ENCODE peak calls at places on chromosomes 13 and 19, in five cellular contexts. I is mesenchymal stem cell; B is spleen; N is CD8-positive, alpha-beta memory T cell; V is ovary. R is an unnamed sample. For H3K4me1, the result is how much of the 10 kb centered on the place peaks cover.

GRCh38 chr19:56837892-56838679 is 2.4 kb downstream of the PEG3 start:
- DNase-seq in B (no peak), V (peak), I (no peak), N (no peak), R (no peak)

GRCh38 chr13:36850790-36851438 is 31.9 kb downstream of the RFXAP start:
- DNase-seq in V (no peak), I (no peak), B (no peak), N (no peak), R (no peak)

GRCh38 chr19:45130888-45131615 is 29.7 kb downstream of the NKPD1 start:
- DNase-seq in N (no peak), B (no peak), V (no peak), I (peak), R (peak)

GRCh38 chr13:79085021-79085420 is 321.0 kb downstream of the RBM26 start:
- DNase-seq in V (no peak), B (no peak), N (no peak), I (no peak), R (no peak)

GRCh38 chr13:42883142-42883541 is 101.8 kb downstream of the FAM216B start:
- DNase-seq in V (no peak), I (peak), B (no peak), N (no peak), R (no peak)

GRCh38 chr13:69623973-69624372 is 483.7 kb upstream of the ATXN8OS start:
- DNase-seq in N (no peak), B (no peak), V (no peak), I (no peak), R (no peak)

GRCh38 chr13:104872153-104872552 is 1663.3 kb downstream of the EFNB2 start:
- DNase-seq in B (no peak), N (no peak), I (no peak), V (no peak), R (no peak)

GRCh38 chr19:5152013-5152763 is 183.3 kb downstream of the KDM4B start:
- DNase-seq in I (no peak), V (no peak), B (peak), N (no peak), R (no peak)

GRCh38 chr13:92802776-92803175 is 423.8 kb upstream of the GPC6 start:
- DNase-seq in N (no peak), V (no peak), B (no peak), I (no peak), R (no peak)

GRCh38 chr19:49490287-49491029 is 3.0 kb downstream of the RPL13A start:
- DNase-seq in I (no peak), N (no peak), B (no peak), V (no peak), R (no peak)

GRCh38 chr19:35648017-35648961 is at the start of gene COX6B1:
- DNase-seq in I (peak), N (peak), V (peak), B (peak), R (peak)
- H3K4me1 ChIP-seq in I (under half), N (under half), V (under half), B (under half), R (under half)

GRCh38 chr13:51760592-51760991 is 43.4 kb downstream of the DHRS12 start:
- DNase-seq in N (no peak), I (no peak), V (no peak), B (no peak), R (no peak)
- H3K4me3 ChIP-seq in N (no peak), I (peak), V (no peak), B (no peak), R (no peak)

GRCh38 chr19:10963865-10964264 is 3.0 kb downstream of the SMARCA4 start:
- DNase-seq in I (no peak), V (no peak), N (no peak), B (no peak), R (no peak)
- H3K4me1 ChIP-seq in I (under half), V (under half), N (under half), B (half or more), R (under half)

GRCh38 chr19:51704601-51705000 is 11.5 kb downstream of the SPACA6 start:
- DNase-seq in V (no peak), I (no peak), B (no peak), N (no peak), R (no peak)

GRCh38 chr19:51701468-51702100 is 8.5 kb downstream of the SPACA6 start:
- DNase-seq in V (no peak), B (no peak), I (no peak), N (no peak), R (no peak)

GRCh38 chr19:51702103-51702753 is 9.1 kb downstream of the SPACA6 start:
- DNase-seq in I (peak), B (peak), N (peak), V (peak), R (peak)

GRCh38 chr19:51702754-51703654 is 9.9 kb downstream of the SPACA6 start:
- DNase-seq in V (peak), I (peak), B (peak), N (peak), R (peak)

DNA sequence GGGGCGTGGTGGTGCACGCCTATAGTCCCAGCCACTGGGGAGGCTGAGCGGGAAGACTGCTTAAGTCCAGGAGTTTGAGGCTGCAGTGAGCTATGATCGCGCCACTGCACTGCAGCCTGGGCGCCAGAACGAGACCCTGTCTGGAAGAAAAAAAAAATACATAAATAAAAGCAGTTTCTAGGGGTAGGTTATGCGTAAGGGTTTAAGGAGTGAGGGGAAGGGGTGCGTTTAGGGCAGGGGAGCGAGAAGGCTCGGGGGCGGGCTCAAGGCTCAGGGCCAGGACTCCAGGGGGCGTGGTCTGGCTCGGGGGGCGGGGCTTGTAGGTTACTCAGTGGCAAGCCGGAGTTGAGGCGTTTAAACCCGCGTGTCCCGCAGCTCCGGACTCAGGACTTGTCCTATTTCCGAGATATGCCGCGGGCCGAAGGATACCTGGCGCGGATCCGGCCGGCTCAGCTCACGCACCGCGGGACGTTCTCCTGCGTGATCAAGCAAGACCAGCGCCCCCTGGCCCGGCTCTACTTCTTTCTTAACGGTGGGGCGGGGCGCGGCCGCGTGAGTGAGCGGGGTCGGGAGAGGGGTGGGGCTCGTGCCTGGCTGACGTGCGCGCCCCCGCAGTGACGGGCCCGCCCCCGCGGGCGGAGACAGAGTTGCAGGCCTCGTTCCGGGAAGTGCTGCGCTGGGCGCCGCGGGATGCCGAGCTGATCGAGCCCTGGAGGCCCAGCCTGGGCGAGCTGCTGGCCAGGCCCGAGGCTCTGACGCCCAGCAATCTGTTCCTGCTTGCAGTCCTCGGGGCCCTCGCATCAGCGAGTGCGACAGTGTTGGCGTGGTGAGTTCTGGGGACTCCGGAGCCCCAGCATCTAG is 10.8 kb downstream of the SPACA6 start:
- DNase-seq in V (peak), I (peak), B (peak), N (peak), R (peak)
- H3K4me3 ChIP-seq in V (peak), I (peak), B (peak), N (peak), R (peak)

DNA sequence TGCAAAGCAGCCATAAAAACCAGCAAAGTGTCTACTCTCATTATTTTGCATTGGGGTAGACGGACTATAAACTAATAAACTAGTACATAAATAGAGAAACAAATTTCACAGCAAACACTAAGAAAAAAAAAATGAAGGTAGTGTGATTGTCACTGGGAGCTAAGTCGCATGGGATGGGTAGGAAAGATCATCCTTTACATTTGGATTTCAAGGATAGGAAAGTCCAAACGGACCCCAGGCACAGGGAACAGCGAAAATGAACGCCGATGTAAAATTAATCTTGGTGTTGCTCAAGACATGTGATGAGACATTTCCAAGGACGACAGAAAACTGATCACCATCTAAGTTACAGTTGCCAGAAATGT is 690 bp upstream of the SGTA start:
- DNase-seq in N (no peak), B (no peak), I (no peak), V (no peak), R (no peak)
- H3K4me1 ChIP-seq in N (under half), B (half or more), I (under half), V (under half), R (under half)

GRCh38 chr19:13097331-13098258 is 5.1 kb downstream of the LYL1 start:
- DNase-seq in I (no peak), B (peak), V (peak), N (peak), R (no peak)

GRCh38 chr19:13100031-13100588 is 2.5 kb downstream of the LYL1 start:
- DNase-seq in N (peak), B (peak), V (no peak), I (no peak), R (no peak)

GRCh38 chr19:13099073-13099999 is 3.3 kb downstream of the LYL1 start:
- DNase-seq in N (peak), B (peak), I (no peak), V (no peak), R (peak)

GRCh38 chr19:13096968-13097330 is 5.7 kb downstream of the LYL1 start:
- DNase-seq in N (no peak), B (no peak), V (no peak), I (no peak), R (no peak)

GRCh38 chr19:13098291-13099072 is 4.2 kb downstream of the LYL1 start:
- DNase-seq in B (peak), I (peak), N (no peak), V (no peak), R (no peak)
- H3K4me3 ChIP-seq in B (peak), I (no peak), N (peak), V (peak), R (no peak)

GRCh38 chr19:17108453-17108784 is 32.8 kb downstream of the MYO9B start:
- DNase-seq in I (no peak), V (no peak), N (no peak), B (no peak), R (no peak)
- H3K4me1 ChIP-seq in I (under half), V (under half), N (under half), B (half or more), R (under half)

R was measured in hepatocyte.